ENCODE peak calls at places on chromosomes 4 and X, in six cellular contexts. B is amniotic stem cell; K is HAP-1; U is activated effector memory CD4-positive, alpha-beta T cell treated with Interleukin-2 at 50 U/mL for 16 hours; P is DMS79 treated with DMSO at 0.1 percent for 48 hours; X is activated T-helper 2 cell treated with anti-CD3 and anti-CD28 coated beads, Interferon-gamma antibody, Interleukin-2, Interleukin-4, amounts not matched to agents 10 μg/mL and 5 μg/mL and 100 μg/mL, durations not matched to agents 14 hours and 24 hours and 36 hours. T is an unnamed sample.

GRCh38 chr4:95304898-95305297 is 243.9 kb downstream of the UNC5C start:
- DNase-seq in B (no peak), K (no peak), U (no peak), P (no peak), X (no peak), T (peak; percentile 80)

GRCh38 chr4:2938906-2939305 is 24.3 kb downstream of the NOP14 start:
- DNase-seq in B (no peak), K (no peak), U (no peak), P (no peak), X (no peak), T (peak; percentile 37)

GRCh38 chr4:62075082-62075481 is 875.0 kb downstream of the ADGRL3 start:
- DNase-seq in B (no peak), K (no peak), U (no peak), P (no peak), X (no peak), T (no peak)

GRCh38 chrX:130874751-130875150 is 28.3 kb downstream of the ENOX2 start:
- DNase-seq in B (no peak), K (no peak), U (no peak), P (no peak), X (no peak), T (no peak)

GRCh38 chrX:131633285-131633917 is 89.5 kb downstream of the OR13H1 start:
- DNase-seq in B (peak; percentile 24), K (peak; percentile 81), U (peak; percentile 1), P (peak; percentile 4), X (peak; percentile 10), T (peak; percentile 68)

GRCh38 chr4:149531861-149532260 is 283.8 kb downstream of the IQCM start:
- DNase-seq in B (peak; percentile 12), K (no peak), U (no peak), P (no peak), X (no peak), T (no peak)

GRCh38 chr4:7045961-7046921 is 3.1 kb downstream of the TADA2B start:
- DNase-seq in B (no peak), K (no peak), U (no peak), P (no peak), X (no peak), T (no peak)

GRCh38 chrX:103356023-103356798 is at the start of gene TCEAL9:
- DNase-seq in B (peak; percentile 46), K (peak; percentile 48), U (no peak), P (peak; percentile 75), X (no peak), T (peak; percentile 87)

GRCh38 chr4:120466429-120466828 is 399.8 kb upstream of the MAD2L1 start:
- DNase-seq in B (no peak), K (no peak), U (no peak), P (no peak), X (no peak), T (peak; percentile 58)

GRCh38 chr4:137387924-137388323 is 144.4 kb downstream of the PCDH18 start:
- DNase-seq in B (no peak), K (no peak), U (no peak), P (no peak), X (no peak), T (no peak)

GRCh38 chrX:111511477-111511876 is at the start of gene SERTM2:
- DNase-seq in B (no peak), K (no peak), U (no peak), P (no peak), X (no peak), T (peak; percentile 74)

GRCh38 chrX:148806145-148806868 is 305.9 kb downstream of the AFF2 start:
- DNase-seq in B (no peak), K (no peak), U (no peak), P (no peak), X (no peak), T (no peak)

GRCh38 chrX:154444001-154444754 is at the start of gene FAM50A:
- DNase-seq in B (peak; percentile 43), K (peak; percentile 88), U (peak; percentile 56), P (peak; percentile 22), X (peak; percentile 64), T (peak; percentile 71)

GRCh38 chrX:14697453-14697852 is 168.1 kb downstream of the GLRA2 start:
- DNase-seq in B (no peak), K (peak; percentile 76), U (no peak), P (no peak), X (no peak), T (peak; percentile 56)

GRCh38 chr4:180710643-180711337 is 1532.4 kb upstream of the TENM3 start:
- DNase-seq in B (no peak), K (no peak), U (no peak), P (no peak), X (no peak), T (no peak)